ENCODE peak calls at places on chromosome 20, in nine cellular contexts. A, L, R, Q, P, I, B, T and X are unnamed samples. For H3K4me1, the result is how much of the 10 kb centered on the place peaks cover.

GRCh38 chr20:11454966-11455799 is 462.5 kb upstream of the BTBD3 start:
- DNase-seq in A (peak), L (peak), R (peak), Q (no peak), P (no peak), I (peak), B (no peak), T (no peak), X (no peak)

GRCh38 chr20:18974660-18975059 is 161.1 kb downstream of the SCP2D1 start:
- DNase-seq in A (no peak), L (no peak), R (no peak), Q (no peak), P (no peak), I (no peak), B (no peak), T (no peak), X (no peak)

GRCh38 chr20:416950-417800 is 9.1 kb downstream of the RBCK1 start:
- DNase-seq in A (no peak), L (no peak), R (no peak), Q (no peak), P (peak), I (no peak), B (no peak), T (no peak), X (no peak)

GRCh38 chr20:11777861-11778570 is 139.7 kb upstream of the BTBD3 start:
- DNase-seq in A (no peak), L (peak), R (peak), Q (no peak), P (no peak), I (peak), B (no peak), T (no peak), X (no peak)

GRCh38 chr20:61608275-61609085 is 356.4 kb downstream of the CDH4 start:
- DNase-seq in A (no peak), L (no peak), R (peak), Q (no peak), P (no peak), I (peak), B (no peak), T (no peak), X (no peak)

GRCh38 chr20:62827323-62828050 is 10.6 kb downstream of the COL9A3 start:
- DNase-seq in A (no peak), L (no peak), R (no peak), Q (no peak), P (no peak), I (no peak), B (no peak), T (no peak), X (no peak)

GRCh38 chr20:25319241-25320034 is 71.2 kb downstream of the ABHD12 start:
- DNase-seq in A (no peak), L (no peak), R (no peak), Q (no peak), P (no peak), I (no peak), B (no peak), T (no peak), X (no peak)

GRCh38 chr20:53785320-53785719 is 191.7 kb upstream of the ZNF217 start:
- DNase-seq in A (no peak), L (no peak), R (no peak), Q (no peak), P (no peak), I (no peak), B (no peak), T (no peak), X (no peak)

GRCh38 chr20:23050847-23051627 is 1.6 kb upstream of the THBD start:
- DNase-seq in A (peak), L (peak), R (peak), Q (no peak), P (peak), I (peak), B (peak), T (peak), X (no peak)

GRCh38 chr20:31630187-31630790 is 7.4 kb upstream of the COX4I2 start:
- DNase-seq in A (no peak), L (no peak), R (no peak), Q (no peak), P (no peak), I (no peak), B (no peak), T (peak), X (no peak)

GRCh38 chr20:24160563-24161355 is 172.2 kb upstream of the GGTLC1 start:
- DNase-seq in A (no peak), L (peak), R (peak), Q (no peak), P (no peak), I (peak), B (peak), T (peak), X (peak)

GRCh38 chr20:10897341-10897740 is 223.5 kb upstream of the JAG1 start:
- DNase-seq in A (no peak), L (no peak), R (no peak), Q (no peak), P (no peak), I (no peak), B (no peak), T (no peak), X (no peak)

GRCh38 chr20:58374906-58375760 is 13.9 kb upstream of the VAPB start:
- DNase-seq in A (no peak), L (no peak), R (peak), Q (no peak), P (no peak), I (peak), B (no peak), T (no peak), X (no peak)

GRCh38 chr20:32646486-32646885 is 27.3 kb downstream of the C20orf203 start:
- DNase-seq in A (no peak), L (no peak), R (no peak), Q (no peak), P (no peak), I (no peak), B (no peak), T (no peak), X (no peak)

GRCh38 chr20:6976535-6976934 is 209.0 kb downstream of the BMP2 start:
- DNase-seq in A (no peak), L (no peak), R (no peak), Q (no peak), P (no peak), I (no peak), B (no peak), T (no peak), X (no peak)

GRCh38 chr20:43549416-43550136 is 9.3 kb upstream of the SGK2 start:
- DNase-seq in A (no peak), L (no peak), R (no peak), Q (no peak), P (no peak), I (no peak), B (no peak), T (no peak), X (no peak)

GRCh38 chr20:14609328-14610221 is 272.2 kb upstream of the FLRT3 start:
- DNase-seq in A (no peak), L (no peak), R (no peak), Q (no peak), P (no peak), I (peak), B (no peak), T (no peak), X (no peak)

GRCh38 chr20:62433655-62434054 is 6.3 kb upstream of the RBBP8NL start:
- DNase-seq in A (no peak), L (no peak), R (no peak), Q (no peak), P (no peak), I (no peak), B (no peak), T (no peak), X (no peak)

GRCh38 chr20:38167466-38167850 is 2.4 kb upstream of the TGM2 start:
- DNase-seq in A (no peak), L (no peak), R (no peak), Q (no peak), P (peak), I (no peak), B (no peak), T (no peak), X (no peak)

GRCh38 chr20:41279546-41280225 is 37.8 kb downstream of the ZHX3 start:
- DNase-seq in A (no peak), L (no peak), R (no peak), Q (no peak), P (no peak), I (no peak), B (no peak), T (no peak), X (no peak)

GRCh38 chr20:41476013-41476441 is 109.4 kb upstream of the EMILIN3 start:
- DNase-seq in A (no peak), L (no peak), R (peak), Q (no peak), P (no peak), I (peak), B (no peak), T (peak), X (no peak)

GRCh38 chr20:10877345-10877744 is 203.5 kb upstream of the JAG1 start:
- DNase-seq in A (no peak), L (no peak), R (no peak), Q (no peak), P (no peak), I (peak), B (peak), T (no peak), X (no peak)

GRCh38 chr20:4100679-4101078 is 85.3 kb upstream of the RNF24 start:
- DNase-seq in A (no peak), L (no peak), R (peak), Q (no peak), P (no peak), I (no peak), B (no peak), T (no peak), X (no peak)

GRCh38 chr20:44495257-44495656 is 19.6 kb downstream of the TTPAL start:
- DNase-seq in A (no peak), L (no peak), R (peak), Q (no peak), P (no peak), I (peak), B (no peak), T (no peak), X (no peak)

GRCh38 chr20:15699431-15700146 is 873.7 kb downstream of the KIF16B start:
- DNase-seq in A (no peak), L (no peak), R (no peak), Q (no peak), P (no peak), I (no peak), B (no peak), T (no peak), X (no peak)

DNA sequence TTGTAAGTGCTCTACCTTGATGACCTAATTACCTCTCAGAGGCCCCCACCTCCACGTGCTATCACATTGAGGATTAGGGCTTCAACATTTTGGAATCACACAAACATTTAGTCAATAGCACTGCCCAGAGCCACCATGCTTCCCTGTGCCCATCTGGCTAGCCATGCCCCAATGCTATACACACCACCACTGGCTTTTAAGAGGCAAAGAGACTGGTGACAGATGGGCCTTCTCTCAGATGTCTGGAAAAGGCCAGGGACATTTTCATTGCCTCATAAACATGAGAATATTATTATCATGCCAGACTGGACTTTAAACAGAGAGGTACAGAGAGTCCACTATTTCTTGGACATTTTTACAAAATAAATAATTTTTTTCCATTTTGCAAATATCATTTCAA is 29.8 kb downstream of the TRMT6 start:
- DNase-seq in A (no peak), L (no peak), R (no peak), Q (no peak), P (no peak), I (no peak), B (no peak), T (no peak), X (no peak)
- H3K4me1 ChIP-seq in A (under half), L (under half), R (under half), Q (under half), P (under half), I (under half), B (under half), T (under half), X (under half)

GRCh38 chr20:49631074-49631716 is 63.3 kb upstream of the PTGIS start:
- DNase-seq in A (no peak), L (no peak), R (peak), Q (no peak), P (no peak), I (no peak), B (no peak), T (no peak), X (no peak)
- H3K4me1 ChIP-seq in A (under half), L (under half), R (under half), Q (under half), P (under half), I (under half), B (under half), T (under half), X (under half)

DNA sequence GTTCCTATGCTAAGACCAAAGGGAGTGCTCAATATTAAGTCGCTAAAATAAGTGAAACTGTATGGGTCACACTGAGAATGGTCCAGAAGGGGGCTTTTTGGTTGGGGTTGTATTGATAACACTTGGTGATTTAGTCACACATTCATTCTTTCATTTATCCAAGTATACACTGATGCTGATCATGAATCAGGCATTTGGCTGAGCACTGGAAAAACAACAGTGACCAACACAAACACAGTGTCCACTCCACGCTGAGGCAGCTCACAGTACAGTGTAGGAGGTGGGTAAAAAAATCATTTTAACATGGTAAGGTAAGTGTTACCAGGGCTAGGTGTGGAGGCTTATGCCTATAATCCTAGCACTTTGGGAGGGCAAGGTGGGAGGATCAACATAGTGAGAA is 9.2 kb upstream of the FAM83C start:
- DNase-seq in A (no peak), L (no peak), R (peak), Q (no peak), P (no peak), I (no peak), B (no peak), T (no peak), X (no peak)
- H3K4me1 ChIP-seq in A (half or more), L (under half), R (under half), Q (under half), P (under half), I (under half), B (under half), T (under half), X (under half)

GRCh38 chr20:17137692-17138091 is 89.1 kb upstream of the PCSK2 start:
- DNase-seq in A (no peak), L (no peak), R (no peak), Q (no peak), P (no peak), I (no peak), B (no peak), T (no peak), X (no peak)
- H3K4me1 ChIP-seq in A (under half), L (under half), R (under half), Q (under half), P (under half), I (under half), B (under half), T (under half), X (under half)

GRCh38 chr20:48845721-48846306 is 18.0 kb upstream of the PREX1 start:
- DNase-seq in A (no peak), L (no peak), R (peak), Q (no peak), P (no peak), I (no peak), B (no peak), T (no peak), X (no peak)
- H3K4me1 ChIP-seq in A (under half), L (half or more), R (under half), Q (under half), P (under half), I (under half), B (under half), T (under half), X (under half)

GRCh38 chr20:1568166-1568490 is 10.6 kb upstream of the SIRPD start:
- DNase-seq in A (no peak), L (no peak), R (peak), Q (no peak), P (no peak), I (no peak), B (no peak), T (no peak), X (no peak)
- H3K4me1 ChIP-seq in A (under half), L (under half), R (under half), Q (under half), P (under half), I (under half), B (under half), T (under half), X (under half)

DNA sequence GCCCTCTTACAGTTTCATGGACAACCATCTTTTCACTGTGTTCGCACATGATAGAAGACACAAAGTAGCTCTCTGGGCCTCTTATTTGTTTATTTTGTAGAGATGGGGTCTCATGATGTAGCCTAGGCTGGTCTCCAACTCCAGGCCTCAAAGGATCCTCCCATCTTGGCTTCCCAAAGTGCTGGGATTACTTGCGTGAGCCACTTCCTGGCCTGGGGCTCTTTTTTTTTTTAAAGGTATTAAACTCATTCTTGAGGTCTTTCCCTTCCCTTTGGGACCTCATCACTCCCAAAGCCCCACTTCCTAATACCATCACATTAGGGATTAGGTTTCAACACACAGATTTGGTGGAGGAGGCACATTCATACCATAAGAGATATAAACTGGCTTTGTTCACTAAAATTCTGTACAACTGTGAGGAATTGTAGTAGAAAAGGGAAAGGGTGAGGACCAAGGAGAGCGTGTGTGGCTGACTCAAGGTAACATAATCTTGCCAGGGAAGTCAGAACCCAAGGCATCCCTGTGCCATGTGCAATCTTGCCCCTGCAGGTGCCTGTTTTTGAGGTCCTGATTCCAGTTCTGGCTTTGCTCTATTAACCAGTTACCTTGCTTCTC is 45.5 kb downstream of the EIF2S2 start:
- DNase-seq in A (no peak), L (no peak), R (peak), Q (no peak), P (no peak), I (peak), B (no peak), T (no peak), X (no peak)
- H3K4me1 ChIP-seq in A (under half), L (under half), R (under half), Q (under half), P (under half), I (under half), B (under half), T (under half), X (under half)

GRCh38 chr20:59646487-59646886 is 42.1 kb downstream of the PHACTR3 start:
- DNase-seq in A (no peak), L (peak), R (no peak), Q (no peak), P (no peak), I (no peak), B (peak), T (no peak), X (no peak)

GRCh38 chr20:59652381-59652780 is 48.0 kb downstream of the PHACTR3 start:
- DNase-seq in A (no peak), L (no peak), R (no peak), Q (no peak), P (no peak), I (no peak), B (no peak), T (no peak), X (no peak)

GRCh38 chr20:59647271-59647670 is 42.9 kb downstream of the PHACTR3 start:
- DNase-seq in A (no peak), L (no peak), R (no peak), Q (no peak), P (no peak), I (no peak), B (no peak), T (no peak), X (no peak)

GRCh38 chr20:59648720-59649119 is 44.4 kb downstream of the PHACTR3 start:
- DNase-seq in A (no peak), L (no peak), R (no peak), Q (no peak), P (no peak), I (no peak), B (no peak), T (no peak), X (no peak)

DNA sequence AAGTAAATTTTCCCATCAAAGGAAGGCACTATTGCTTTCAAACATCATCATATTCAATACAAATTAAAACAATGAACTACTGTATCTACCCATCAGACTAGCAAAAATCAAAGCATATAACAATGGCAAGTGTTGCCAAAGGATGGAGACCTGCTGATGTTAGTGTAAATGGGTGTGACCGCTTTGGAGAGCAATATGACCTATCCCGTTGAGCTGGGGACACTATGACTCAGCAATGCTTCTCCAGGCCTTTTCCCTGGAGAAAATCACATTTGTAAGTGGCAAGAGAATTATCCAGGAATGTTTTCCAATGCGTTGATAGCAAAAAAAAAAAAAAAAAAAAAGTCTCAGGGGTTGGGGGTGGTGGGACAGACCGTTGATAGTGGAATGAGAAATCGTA is 46.1 kb downstream of the PHACTR3 start:
- DNase-seq in A (no peak), L (no peak), R (no peak), Q (no peak), P (no peak), I (no peak), B (no peak), T (no peak), X (no peak)
- H3K4me1 ChIP-seq in A (under half), L (under half), R (under half), Q (under half), P (under half), I (under half), B (under half), T (under half), X (under half)

GRCh38 chr20:8390500-8390899 is 258.4 kb downstream of the PLCB1 start:
- DNase-seq in A (no peak), L (no peak), R (no peak), Q (no peak), P (no peak), I (no peak), B (no peak), T (no peak), X (no peak)
- H3K4me1 ChIP-seq in A (under half), L (under half), R (under half), Q (under half), P (under half), I (under half), B (under half), T (under half), X (under half)

GRCh38 chr20:46639587-46639986 is 11.7 kb downstream of the SLC13A3 start:
- DNase-seq in A (no peak), L (no peak), R (no peak), Q (no peak), P (no peak), I (no peak), B (no peak), T (no peak), X (no peak)
- H3K4me1 ChIP-seq in A (under half), L (under half), R (under half), Q (under half), P (under half), I (under half), B (under half), T (under half), X (under half)